ENCODE peak calls at places on chromosome 18, in ten cellular contexts. H, Q, R, J, C, N, P, S, I and W are unnamed samples.
A peak's percentile ranks its signal among the peaks of the same experiment; 100 is the strongest.

GRCh38 chr18:33580540-33580939 is 2.5 kb downstream of the ASXL3 start:
- DNase-seq in N (no peak), I (no peak), P (no peak), C (no peak), S (no peak), Q (no peak), J (no peak), H (no peak), R (no peak), W (no peak)

GRCh38 chr18:3305354-3305762 is 43.4 kb downstream of the MYL12B start:
- DNase-seq in Q (peak; percentile 86), J (no peak), C (no peak), P (no peak), S (no peak), R (no peak), N (no peak), H (no peak), I (no peak), W (peak; percentile 66)

GRCh38 chr18:72086421-72086820 is 457.7 kb downstream of the CBLN2 start:
- DNase-seq in I (no peak), H (no peak), P (no peak), C (no peak), N (no peak), J (no peak), R (no peak), Q (no peak), S (no peak), W (no peak)

GRCh38 chr18:70166668-70167067 is 38.8 kb downstream of the RTTN start:
- DNase-seq in J (no peak), R (no peak), C (no peak), H (no peak), I (no peak), N (no peak), S (no peak), P (no peak), Q (no peak), W (no peak)

GRCh38 chr18:74679006-74679678 is 81.5 kb downstream of the ZNF407 start:
- DNase-seq in S (no peak), C (no peak), R (no peak), Q (no peak), P (no peak), J (no peak), I (no peak), N (no peak), H (no peak), W (no peak)

GRCh38 chr18:72107647-72108046 is 436.5 kb downstream of the CBLN2 start:
- DNase-seq in R (no peak), H (no peak), N (no peak), J (peak; percentile 54), P (no peak), I (no peak), Q (no peak), S (no peak), C (no peak), W (peak; percentile 47)

GRCh38 chr18:70464343-70465114 is 175.7 kb downstream of the SOCS6 start:
- DNase-seq in P (peak; percentile 13), I (no peak), C (peak; percentile 77), H (peak; percentile 73), Q (no peak), N (peak; percentile 84), R (peak; percentile 38), S (peak; percentile 86), J (peak; percentile 73), W (peak; percentile 49)

GRCh38 chr18:69747388-69747787 is 200.3 kb downstream of the CD226 start:
- DNase-seq in H (no peak), S (no peak), J (no peak), N (no peak), R (no peak), P (no peak), Q (no peak), C (no peak), I (no peak), W (no peak)

GRCh38 chr18:22505136-22505535 is 87.4 kb upstream of the CTAGE1 start:
- DNase-seq in C (no peak), Q (no peak), J (no peak), R (no peak), P (no peak), N (no peak), I (no peak), S (no peak), H (no peak), W (no peak)

GRCh38 chr18:9417081-9417841 is 58.1 kb upstream of the RALBP1 start:
- DNase-seq in S (no peak), P (no peak), I (no peak), C (no peak), R (no peak), J (peak; percentile 40), N (peak; percentile 67), H (peak; percentile 53), Q (no peak), W (no peak)

GRCh38 chr18:60329131-60329530 is 43.4 kb downstream of the MC4R start:
- DNase-seq in C (no peak), S (no peak), H (no peak), R (no peak), P (no peak), N (no peak), I (no peak), Q (no peak), J (no peak), W (no peak)

GRCh38 chr18:48676346-48676745 is 137.5 kb downstream of the CTIF start:
- DNase-seq in P (no peak), C (no peak), S (no peak), R (peak; percentile 57), Q (no peak), I (no peak), N (peak; percentile 60), J (no peak), H (no peak), W (no peak)

GRCh38 chr18:22346968-22347611 is 70.6 kb downstream of the CTAGE1 start:
- DNase-seq in C (no peak), S (no peak), H (peak; percentile 79), R (no peak), Q (peak; percentile 87), I (no peak), P (no peak), J (peak; percentile 64), N (peak; percentile 71), W (no peak)

GRCh38 chr18:11237066-11237465 is 87.7 kb upstream of the PIEZO2 start:
- DNase-seq in Q (no peak), I (no peak), C (no peak), S (no peak), N (no peak), H (no peak), R (no peak), J (no peak), P (no peak), W (no peak)

GRCh38 chr18:35750929-35751328 is 169.4 kb downstream of the GALNT1 start:
- DNase-seq in I (no peak), J (no peak), C (no peak), P (no peak), S (no peak), H (no peak), N (no peak), Q (no peak), R (no peak), W (no peak)

DNA sequence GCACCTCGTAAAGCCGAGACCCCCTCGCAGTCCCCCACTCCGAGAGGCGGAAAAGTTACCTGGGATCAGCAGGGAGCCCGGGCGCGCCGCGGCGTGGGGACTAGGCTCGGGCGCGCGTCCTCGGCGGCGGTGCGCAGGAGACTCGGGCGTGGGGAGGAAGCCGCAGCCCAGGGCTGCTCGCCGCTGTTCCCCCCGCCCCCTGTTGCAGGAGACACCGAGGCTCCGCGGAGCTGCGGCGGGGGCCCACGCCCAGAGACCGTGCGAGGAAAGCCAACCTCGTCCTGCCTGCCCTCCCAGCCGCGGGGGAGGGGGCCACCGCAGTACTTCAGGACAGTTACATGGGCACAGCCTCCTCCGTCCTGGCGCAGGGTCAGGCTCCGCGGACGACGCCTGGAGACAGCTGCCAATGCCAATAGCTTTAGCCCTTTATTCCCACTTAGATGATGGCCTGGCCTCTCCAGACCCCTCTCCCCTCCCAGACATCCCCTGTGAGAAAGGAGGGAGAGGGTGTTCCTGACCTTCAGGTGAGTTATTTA is at the start of gene EPB41L3:
- DNase-seq in Q (no peak), C (peak; percentile 80), R (peak; percentile 50), I (no peak), N (peak; percentile 84), H (no peak), J (peak; percentile 58), P (no peak), S (peak; percentile 40), W (no peak)
- TF ChIP-seq POLR2AphosphoS5 in Q (no peak), C (peak; percentile 19), R (peak; percentile 84), I (no peak), N (peak; percentile 77), H (no peak), J (no peak), P (no peak), S (no peak), W (no peak)

GRCh38 chr18:50870138-50870845 is 8.6 kb upstream of the ME2 start:
- DNase-seq in J (no peak), Q (no peak), P (no peak), N (no peak), H (no peak), I (no peak), S (no peak), C (no peak), R (no peak), W (peak; percentile 63)
- TF ChIP-seq POLR2AphosphoS5 in J (no peak), Q (peak; percentile 80), P (no peak), N (no peak), H (no peak), I (no peak), S (no peak), C (no peak), R (no peak), W (peak; percentile 60)

GRCh38 chr18:13270279-13270911 is 51.8 kb downstream of the LDLRAD4 start:
- DNase-seq in R (no peak), H (no peak), J (no peak), P (no peak), N (no peak), S (no peak), C (no peak), I (no peak), Q (no peak), W (no peak)

GRCh38 chr18:13273800-13274199 is 55.2 kb downstream of the LDLRAD4 start:
- DNase-seq in P (no peak), I (no peak), H (no peak), Q (no peak), J (no peak), S (no peak), R (no peak), N (no peak), C (no peak), W (no peak)

GRCh38 chr18:13272411-13272810 is 53.9 kb downstream of the LDLRAD4 start:
- DNase-seq in C (no peak), R (no peak), J (no peak), S (no peak), P (no peak), H (no peak), Q (no peak), N (no peak), I (no peak), W (no peak)

GRCh38 chr18:13269599-13270011 is 51.0 kb downstream of the LDLRAD4 start:
- DNase-seq in P (no peak), S (no peak), R (no peak), N (peak; percentile 87), I (no peak), H (no peak), Q (no peak), C (no peak), J (no peak), W (no peak)

GRCh38 chr18:13271512-13271911 is 53.0 kb downstream of the LDLRAD4 start:
- DNase-seq in H (no peak), J (no peak), N (no peak), R (no peak), I (no peak), P (no peak), S (no peak), C (no peak), Q (no peak), W (no peak)
- TF ChIP-seq POLR2AphosphoS5 in H (no peak), J (no peak), N (no peak), R (no peak), I (no peak), P (no peak), S (no peak), C (no peak), Q (no peak), W (no peak)

GRCh38 chr18:24271381-24272331 is 126.0 kb downstream of the OSBPL1A start:
- DNase-seq in Q (no peak), P (peak; percentile 44), I (peak; percentile 37), S (peak; percentile 89), J (peak; percentile 84), H (peak; percentile 74), R (no peak), N (peak; percentile 87), C (peak; percentile 81), W (peak; percentile 68)
- TF ChIP-seq POLR2AphosphoS5 in Q (peak; percentile 36), P (no peak), I (no peak), S (no peak), J (no peak), H (no peak), R (no peak), N (peak; percentile 43), C (no peak), W (peak; percentile 9)